ENCODE peak calls at places on chromosomes 3 and 15, in five cellular contexts. One of them, this sample, is unnamed.

GRCh38 chr3:154059798-154060197 is 61.4 kb upstream of the ARHGEF26 start:
- DNase-seq in dorsolateral prefrontal cortex: no peak
- DNase-seq in GM12864: no peak
- DNase-seq in neural progenitor cell: no peak
- DNase-seq in HCT116: no peak
- DNase-seq in this sample: no peak

GRCh38 chr15:66595937-66596545 is 30.2 kb upstream of the LCTL start:
- DNase-seq in dorsolateral prefrontal cortex: no peak
- DNase-seq in GM12864: no peak
- DNase-seq in neural progenitor cell: no peak
- DNase-seq in HCT116: no peak
- DNase-seq in this sample: peak

GRCh38 chr3:27910456-27910855 is 188.3 kb upstream of the EOMES start:
- DNase-seq in dorsolateral prefrontal cortex: no peak
- DNase-seq in GM12864: no peak
- DNase-seq in neural progenitor cell: no peak
- DNase-seq in HCT116: no peak
- DNase-seq in this sample: no peak

GRCh38 chr15:80550219-80550909 is 144.7 kb upstream of the ABHD17C start:
- DNase-seq in dorsolateral prefrontal cortex: no peak
- DNase-seq in GM12864: no peak
- DNase-seq in neural progenitor cell: no peak
- DNase-seq in HCT116: no peak
- DNase-seq in this sample: peak

GRCh38 chr3:184361532-184361931 is at the start of the genes CLCN2 and POLR2H:
- DNase-seq in dorsolateral prefrontal cortex: no peak
- DNase-seq in GM12864: no peak
- DNase-seq in neural progenitor cell: peak
- DNase-seq in HCT116: no peak
- DNase-seq in this sample: peak

GRCh38 chr15:67358812-67359211 is 104.2 kb downstream of the IQCH start:
- DNase-seq in dorsolateral prefrontal cortex: no peak
- DNase-seq in GM12864: no peak
- DNase-seq in neural progenitor cell: no peak
- DNase-seq in HCT116: no peak
- DNase-seq in this sample: no peak

GRCh38 chr3:184505479-184505878 is 56.1 kb upstream of the EPHB3 start:
- DNase-seq in dorsolateral prefrontal cortex: no peak
- DNase-seq in GM12864: no peak
- DNase-seq in neural progenitor cell: no peak
- DNase-seq in HCT116: no peak
- DNase-seq in this sample: no peak

GRCh38 chr15:57298204-57298603 is 78.1 kb upstream of the CGNL1 start:
- DNase-seq in dorsolateral prefrontal cortex: no peak
- DNase-seq in GM12864: no peak
- DNase-seq in neural progenitor cell: no peak
- DNase-seq in HCT116: no peak
- DNase-seq in this sample: no peak

GRCh38 chr3:40292637-40293036 is 16.9 kb upstream of the EIF1B start:
- DNase-seq in dorsolateral prefrontal cortex: no peak
- DNase-seq in GM12864: no peak
- DNase-seq in neural progenitor cell: peak
- DNase-seq in HCT116: no peak
- DNase-seq in this sample: no peak

GRCh38 chr3:161035711-161036110 is 69.4 kb downstream of the B3GALNT1 start:
- DNase-seq in dorsolateral prefrontal cortex: no peak
- DNase-seq in GM12864: no peak
- DNase-seq in neural progenitor cell: no peak
- DNase-seq in HCT116: no peak
- DNase-seq in this sample: peak

GRCh38 chr3:189355481-189356201 is 183.9 kb downstream of the TPRG1 start:
- DNase-seq in dorsolateral prefrontal cortex: no peak
- DNase-seq in GM12864: no peak
- DNase-seq in neural progenitor cell: peak
- DNase-seq in HCT116: peak
- DNase-seq in this sample: no peak

GRCh38 chr15:38226867-38227266 is 25.8 kb upstream of the SPRED1 start:
- DNase-seq in dorsolateral prefrontal cortex: peak
- DNase-seq in GM12864: no peak
- DNase-seq in neural progenitor cell: no peak
- DNase-seq in HCT116: peak
- DNase-seq in this sample: peak

GRCh38 chr3:100562224-100562857 is 47.1 kb upstream of the ADGRG7 start:
- DNase-seq in dorsolateral prefrontal cortex: no peak
- DNase-seq in GM12864: no peak
- DNase-seq in neural progenitor cell: peak
- DNase-seq in HCT116: no peak
- DNase-seq in this sample: no peak

GRCh38 chr15:73305331-73306211 is 63.2 kb downstream of the HCN4 start:
- DNase-seq in dorsolateral prefrontal cortex: no peak
- DNase-seq in GM12864: no peak
- DNase-seq in neural progenitor cell: peak
- DNase-seq in HCT116: peak
- DNase-seq in this sample: peak

GRCh38 chr3:172402090-172402489 is 46.2 kb downstream of the GHSR start:
- DNase-seq in dorsolateral prefrontal cortex: no peak
- DNase-seq in GM12864: no peak
- DNase-seq in neural progenitor cell: no peak
- DNase-seq in HCT116: no peak
- DNase-seq in this sample: no peak

GRCh38 chr3:170670504-170670903 is 84.6 kb upstream of the SLC7A14 start:
- DNase-seq in dorsolateral prefrontal cortex: no peak
- DNase-seq in GM12864: no peak
- DNase-seq in neural progenitor cell: no peak
- DNase-seq in HCT116: no peak
- DNase-seq in this sample: no peak
- H3K4me3 ChIP-seq in dorsolateral prefrontal cortex: no peak
- H3K4me3 ChIP-seq in GM12864: no peak
- H3K4me3 ChIP-seq in neural progenitor cell: no peak
- H3K4me3 ChIP-seq in HCT116: no peak
- H3K4me3 ChIP-seq in this sample: no peak

GRCh38 chr3:43559961-43560360 is 61.9 kb downstream of the ANO10 start:
- DNase-seq in dorsolateral prefrontal cortex: no peak
- DNase-seq in GM12864: no peak
- DNase-seq in neural progenitor cell: peak
- DNase-seq in HCT116: no peak
- DNase-seq in this sample: no peak
- TF ChIP-seq CTCF in dorsolateral prefrontal cortex: no peak
- TF ChIP-seq CTCF in GM12864: no peak
- TF ChIP-seq CTCF in neural progenitor cell: peak
- TF ChIP-seq CTCF in HCT116: no peak
- TF ChIP-seq CTCF in this sample: no peak

GRCh38 chr3:128573707-128574162 is 76.9 kb downstream of the RPN1 start:
- DNase-seq in dorsolateral prefrontal cortex: no peak
- DNase-seq in GM12864: no peak
- DNase-seq in neural progenitor cell: no peak
- DNase-seq in HCT116: no peak
- DNase-seq in this sample: no peak

GRCh38 chr3:128572013-128572412 is 78.6 kb downstream of the RPN1 start:
- DNase-seq in dorsolateral prefrontal cortex: no peak
- DNase-seq in GM12864: no peak
- DNase-seq in neural progenitor cell: no peak
- DNase-seq in HCT116: no peak
- DNase-seq in this sample: no peak

GRCh38 chr3:128573160-128573559 is 77.5 kb downstream of the RPN1 start:
- DNase-seq in dorsolateral prefrontal cortex: no peak
- DNase-seq in GM12864: no peak
- DNase-seq in neural progenitor cell: no peak
- DNase-seq in HCT116: no peak
- DNase-seq in this sample: no peak

GRCh38 chr3:128569756-128570155 is 76.8 kb upstream of the GATA2 start:
- DNase-seq in dorsolateral prefrontal cortex: no peak
- DNase-seq in GM12864: no peak
- DNase-seq in neural progenitor cell: no peak
- DNase-seq in HCT116: no peak
- DNase-seq in this sample: no peak

DNA sequence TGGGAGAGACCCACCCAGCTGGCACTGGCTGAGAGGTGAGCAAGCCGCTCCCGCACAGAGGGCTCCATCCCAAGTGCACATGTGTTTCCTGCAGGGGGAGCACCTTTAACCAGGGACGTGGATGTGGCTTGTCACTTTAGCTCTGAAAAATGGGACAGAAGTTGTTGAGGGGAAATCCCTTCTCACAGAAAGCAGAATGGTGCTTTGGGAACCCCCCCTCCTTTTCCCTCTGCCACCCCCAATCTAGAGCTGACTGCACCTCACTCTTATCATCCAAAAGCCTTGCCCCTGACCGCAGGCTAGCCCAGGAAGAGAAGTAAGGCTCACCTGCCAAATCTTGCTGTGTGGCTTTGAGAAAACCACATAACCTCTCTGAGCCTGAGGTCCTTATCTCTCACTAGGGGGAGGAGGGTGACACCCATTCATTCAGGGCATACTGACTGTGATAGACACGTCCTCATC is 77.9 kb downstream of the RPN1 start:
- DNase-seq in dorsolateral prefrontal cortex: no peak
- DNase-seq in GM12864: no peak
- DNase-seq in neural progenitor cell: peak
- DNase-seq in HCT116: peak
- DNase-seq in this sample: no peak
- H3K4me3 ChIP-seq in dorsolateral prefrontal cortex: no peak
- H3K4me3 ChIP-seq in GM12864: no peak
- H3K4me3 ChIP-seq in neural progenitor cell: no peak
- H3K4me3 ChIP-seq in HCT116: no peak
- H3K4me3 ChIP-seq in this sample: no peak

GRCh38 chr3:164096352-164096751 is 981.9 kb downstream of the SI start:
- DNase-seq in dorsolateral prefrontal cortex: no peak
- DNase-seq in GM12864: no peak
- DNase-seq in neural progenitor cell: no peak
- DNase-seq in HCT116: no peak
- DNase-seq in this sample: no peak
- TF ChIP-seq CTCF in dorsolateral prefrontal cortex: no peak
- TF ChIP-seq CTCF in GM12864: no peak
- TF ChIP-seq CTCF in neural progenitor cell: no peak
- TF ChIP-seq CTCF in HCT116: no peak
- TF ChIP-seq CTCF in this sample: no peak

GRCh38 chr3:49017229-49017615 is 1.2 kb downstream of the DALRD3 start:
- DNase-seq in dorsolateral prefrontal cortex: no peak
- DNase-seq in GM12864: no peak
- DNase-seq in neural progenitor cell: no peak
- DNase-seq in HCT116: no peak
- DNase-seq in this sample: no peak
- H3K4me3 ChIP-seq in dorsolateral prefrontal cortex: peak
- H3K4me3 ChIP-seq in GM12864: peak
- H3K4me3 ChIP-seq in neural progenitor cell: peak
- H3K4me3 ChIP-seq in HCT116: peak
- H3K4me3 ChIP-seq in this sample: peak

GRCh38 chr3:37520802-37521350 is 340.8 kb upstream of the CTDSPL start:
- DNase-seq in dorsolateral prefrontal cortex: no peak
- DNase-seq in GM12864: no peak
- DNase-seq in neural progenitor cell: no peak
- DNase-seq in HCT116: no peak
- DNase-seq in this sample: peak
- TF ChIP-seq CTCF in dorsolateral prefrontal cortex: no peak
- TF ChIP-seq CTCF in GM12864: no peak
- TF ChIP-seq CTCF in neural progenitor cell: no peak
- TF ChIP-seq CTCF in HCT116: no peak
- TF ChIP-seq CTCF in this sample: no peak

GRCh38 chr15:36863551-36863950 is 236.8 kb downstream of the MEIS2 start:
- DNase-seq in dorsolateral prefrontal cortex: no peak
- DNase-seq in GM12864: no peak
- DNase-seq in neural progenitor cell: no peak
- DNase-seq in HCT116: no peak
- DNase-seq in this sample: no peak
- H3K4me3 ChIP-seq in dorsolateral prefrontal cortex: no peak
- H3K4me3 ChIP-seq in GM12864: no peak
- H3K4me3 ChIP-seq in neural progenitor cell: no peak
- H3K4me3 ChIP-seq in HCT116: no peak
- H3K4me3 ChIP-seq in this sample: no peak